ENCODE peak calls at places on chromosomes 4 and X, in four cellular contexts. One of them, this sample, is unnamed. For H3K36me3, the result is how much of the 10 kb centered on the place peaks cover.

GRCh38 chrX:56066016-56066415 is 166.1 kb upstream of the KLF8 start:
- DNase-seq in fibroblast of lung: no peak
- DNase-seq in mucosa of descending colon: no peak
- DNase-seq in IMR-90: no peak
- DNase-seq in this sample: no peak

GRCh38 chrX:134502686-134503085 is 42.7 kb downstream of the HPRT1 start:
- DNase-seq in IMR-90: peak
- DNase-seq in mucosa of descending colon: no peak
- DNase-seq in fibroblast of lung: peak
- DNase-seq in this sample: no peak

GRCh38 chr4:74583066-74583700 is 138.2 kb downstream of the AREG start:
- DNase-seq in IMR-90: peak
- DNase-seq in fibroblast of lung: peak
- DNase-seq in mucosa of descending colon: no peak
- DNase-seq in this sample: no peak

GRCh38 chr4:169103966-169104412 is 93.9 kb upstream of the CBR4 start:
- DNase-seq in IMR-90: no peak
- DNase-seq in fibroblast of lung: no peak
- DNase-seq in mucosa of descending colon: no peak
- DNase-seq in this sample: peak

GRCh38 chrX:138858946-138859345 is 147.4 kb upstream of the FGF13 start:
- DNase-seq in fibroblast of lung: no peak
- DNase-seq in IMR-90: no peak
- DNase-seq in mucosa of descending colon: no peak
- DNase-seq in this sample: no peak

GRCh38 chrX:15334561-15334960 is 762 bp downstream of the PIGA start:
- DNase-seq in mucosa of descending colon: peak
- DNase-seq in IMR-90: peak
- DNase-seq in fibroblast of lung: no peak
- DNase-seq in this sample: no peak

GRCh38 chrX:111376897-111377601 is 34.9 kb downstream of the DCX start:
- DNase-seq in IMR-90: no peak
- DNase-seq in fibroblast of lung: no peak
- DNase-seq in mucosa of descending colon: no peak
- DNase-seq in this sample: no peak

GRCh38 chr4:107453231-107453630 is 266.8 kb downstream of the PAPSS1 start:
- DNase-seq in fibroblast of lung: no peak
- DNase-seq in IMR-90: no peak
- DNase-seq in mucosa of descending colon: no peak
- DNase-seq in this sample: no peak

GRCh38 chr4:114754616-114755015 is 156.0 kb downstream of the UGT8 start:
- DNase-seq in mucosa of descending colon: no peak
- DNase-seq in fibroblast of lung: no peak
- DNase-seq in IMR-90: no peak
- DNase-seq in this sample: no peak

GRCh38 chr4:140151700-140152014 is 2.3 kb downstream of the MAML3 start:
- DNase-seq in IMR-90: peak
- DNase-seq in fibroblast of lung: peak
- DNase-seq in mucosa of descending colon: peak
- DNase-seq in this sample: peak

GRCh38 chr4:184899261-184900134 is 73.7 kb upstream of the ACSL1 start:
- DNase-seq in fibroblast of lung: no peak
- DNase-seq in IMR-90: peak
- DNase-seq in mucosa of descending colon: peak
- DNase-seq in this sample: no peak

GRCh38 chr4:24568425-24568824 is 15.9 kb downstream of the DHX15 start:
- DNase-seq in mucosa of descending colon: no peak
- DNase-seq in IMR-90: no peak
- DNase-seq in fibroblast of lung: no peak
- DNase-seq in this sample: no peak

GRCh38 chr4:24573582-24573981 is 10.8 kb downstream of the DHX15 start:
- DNase-seq in IMR-90: no peak
- DNase-seq in mucosa of descending colon: no peak
- DNase-seq in fibroblast of lung: no peak
- DNase-seq in this sample: no peak

GRCh38 chr4:24570172-24570571 is 14.2 kb downstream of the DHX15 start:
- DNase-seq in fibroblast of lung: no peak
- DNase-seq in IMR-90: no peak
- DNase-seq in mucosa of descending colon: no peak
- DNase-seq in this sample: no peak

GRCh38 chr4:24569662-24570061 is 14.7 kb downstream of the DHX15 start:
- DNase-seq in mucosa of descending colon: no peak
- DNase-seq in fibroblast of lung: no peak
- DNase-seq in IMR-90: no peak
- DNase-seq in this sample: no peak

GRCh38 chr4:24570574-24571236 is 13.6 kb downstream of the DHX15 start:
- DNase-seq in IMR-90: no peak
- DNase-seq in mucosa of descending colon: no peak
- DNase-seq in fibroblast of lung: no peak
- DNase-seq in this sample: no peak
- H3K36me3 ChIP-seq in IMR-90: under half
- H3K36me3 ChIP-seq in mucosa of descending colon: under half
- H3K36me3 ChIP-seq in fibroblast of lung: under half
- H3K36me3 ChIP-seq in this sample: under half

GRCh38 chr4:86950835-86951525 is 16.2 kb downstream of the AFF1 start:
- DNase-seq in mucosa of descending colon: no peak
- DNase-seq in fibroblast of lung: no peak
- DNase-seq in IMR-90: no peak
- DNase-seq in this sample: no peak
- H3K4me3 ChIP-seq in mucosa of descending colon: no peak
- H3K4me3 ChIP-seq in fibroblast of lung: no peak
- H3K4me3 ChIP-seq in IMR-90: no peak
- H3K4me3 ChIP-seq in this sample: no peak

GRCh38 chr4:153532227-153532626 is 66.1 kb downstream of the TMEM131L start:
- DNase-seq in IMR-90: no peak
- DNase-seq in fibroblast of lung: no peak
- DNase-seq in mucosa of descending colon: no peak
- DNase-seq in this sample: no peak
- H3K36me3 ChIP-seq in IMR-90: under half
- H3K36me3 ChIP-seq in fibroblast of lung: under half
- H3K36me3 ChIP-seq in mucosa of descending colon: under half
- H3K36me3 ChIP-seq in this sample: under half

DNA sequence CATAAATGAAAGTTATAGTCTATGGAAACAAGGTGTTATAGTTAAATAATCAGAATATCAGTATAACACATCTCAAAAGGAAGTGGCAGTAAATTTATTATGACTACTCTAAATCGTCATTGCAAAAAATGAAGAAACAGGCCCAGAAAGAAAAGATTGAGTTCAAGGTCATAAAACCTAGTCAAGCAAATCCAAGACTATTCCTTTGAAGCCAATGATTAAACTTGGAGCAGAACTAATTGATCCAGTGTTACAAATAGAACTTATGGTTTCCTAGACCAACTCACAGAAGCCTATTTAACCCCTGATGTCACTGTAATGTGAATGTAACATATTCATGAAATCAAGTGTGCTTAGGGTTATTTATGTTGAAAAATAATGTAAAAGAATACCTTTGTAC is 1.9 kb downstream of the FAM199X start:
- DNase-seq in IMR-90: no peak
- DNase-seq in fibroblast of lung: no peak
- DNase-seq in mucosa of descending colon: no peak
- DNase-seq in this sample: no peak
- H3K4me3 ChIP-seq in IMR-90: no peak
- H3K4me3 ChIP-seq in fibroblast of lung: peak
- H3K4me3 ChIP-seq in mucosa of descending colon: no peak
- H3K4me3 ChIP-seq in this sample: no peak

GRCh38 chr4:186592450-186592849 is 37.1 kb upstream of the MTNR1A start:
- DNase-seq in mucosa of descending colon: no peak
- DNase-seq in fibroblast of lung: no peak
- DNase-seq in IMR-90: no peak
- DNase-seq in this sample: no peak

GRCh38 chr4:186591651-186592050 is 36.3 kb upstream of the MTNR1A start:
- DNase-seq in mucosa of descending colon: no peak
- DNase-seq in fibroblast of lung: no peak
- DNase-seq in IMR-90: no peak
- DNase-seq in this sample: no peak

GRCh38 chr4:186592961-186593586 is 37.7 kb upstream of the MTNR1A start:
- DNase-seq in mucosa of descending colon: no peak
- DNase-seq in fibroblast of lung: no peak
- DNase-seq in IMR-90: no peak
- DNase-seq in this sample: no peak

GRCh38 chr4:186596346-186596745 is 41.0 kb upstream of the MTNR1A start:
- DNase-seq in IMR-90: no peak
- DNase-seq in fibroblast of lung: no peak
- DNase-seq in mucosa of descending colon: no peak
- DNase-seq in this sample: no peak

DNA sequence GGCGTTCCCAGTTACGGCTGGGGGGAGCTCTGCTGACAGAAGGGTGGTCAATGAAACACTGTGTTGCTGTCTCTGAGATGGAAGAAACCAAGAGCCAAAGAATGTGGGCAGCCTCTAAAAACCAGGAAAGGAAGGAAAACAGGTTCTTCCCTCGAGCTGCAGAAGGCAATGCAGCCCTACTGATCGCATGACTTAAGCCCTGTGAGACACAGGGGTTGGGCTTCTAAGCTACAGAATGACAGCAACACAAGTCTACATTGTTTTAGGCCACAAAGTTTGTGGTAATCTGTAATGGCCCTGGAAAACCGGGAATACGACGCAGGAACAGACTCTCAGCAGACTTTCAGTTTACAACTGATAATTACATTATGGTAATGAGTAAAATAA is 38.2 kb upstream of the MTNR1A start:
- DNase-seq in fibroblast of lung: no peak
- DNase-seq in mucosa of descending colon: no peak
- DNase-seq in IMR-90: no peak
- DNase-seq in this sample: no peak
- H3K36me3 ChIP-seq in fibroblast of lung: under half
- H3K36me3 ChIP-seq in mucosa of descending colon: under half
- H3K36me3 ChIP-seq in IMR-90: half or more
- H3K36me3 ChIP-seq in this sample: under half

GRCh38 chrX:116436358-116436816 is at the start of gene SLC6A14:
- DNase-seq in fibroblast of lung: no peak
- DNase-seq in mucosa of descending colon: peak
- DNase-seq in IMR-90: no peak
- DNase-seq in this sample: no peak
- H3K4me3 ChIP-seq in fibroblast of lung: no peak
- H3K4me3 ChIP-seq in mucosa of descending colon: no peak
- H3K4me3 ChIP-seq in IMR-90: no peak
- H3K4me3 ChIP-seq in this sample: no peak